ENCODE peak calls at places on chromosomes 5 and 9, in seven cellular contexts. One of them, this sample, is unnamed.

GRCh38 chr5:74631088-74631960 is 9.2 kb downstream of the ENC1 start:
- DNase-seq in fibroblast of lung: peak; percentile 71
- DNase-seq in psoas muscle: no peak
- DNase-seq in HCT116: no peak
- DNase-seq in thyroid gland: peak; percentile 6
- DNase-seq in stomach: no peak
- DNase-seq in activated CD8-positive, alpha-beta T cell treated with anti-CD3 and anti-CD28 coated beads for 36 hours: peak; percentile 50
- DNase-seq in this sample: peak; percentile 92

GRCh38 chr5:171706736-171707440 is 78.7 kb upstream of the SMIM23 start:
- DNase-seq in fibroblast of lung: no peak
- DNase-seq in psoas muscle: no peak
- DNase-seq in HCT116: no peak
- DNase-seq in thyroid gland: no peak
- DNase-seq in stomach: no peak
- DNase-seq in activated CD8-positive, alpha-beta T cell treated with anti-CD3 and anti-CD28 coated beads for 36 hours: no peak
- DNase-seq in this sample: no peak

GRCh38 chr9:1231998-1232919 is 182.1 kb downstream of the DMRT2 start:
- DNase-seq in fibroblast of lung: peak; percentile 92
- DNase-seq in psoas muscle: peak; percentile 76
- DNase-seq in HCT116: no peak
- DNase-seq in thyroid gland: peak; percentile 71
- DNase-seq in stomach: peak; percentile 85
- DNase-seq in activated CD8-positive, alpha-beta T cell treated with anti-CD3 and anti-CD28 coated beads for 36 hours: no peak
- DNase-seq in this sample: no peak

GRCh38 chr5:83553000-83553486 is 81.5 kb downstream of the VCAN start:
- DNase-seq in fibroblast of lung: peak; percentile 57
- DNase-seq in psoas muscle: peak; percentile 43
- DNase-seq in HCT116: no peak
- DNase-seq in thyroid gland: peak; percentile 5
- DNase-seq in stomach: no peak
- DNase-seq in activated CD8-positive, alpha-beta T cell treated with anti-CD3 and anti-CD28 coated beads for 36 hours: no peak
- DNase-seq in this sample: no peak

GRCh38 chr9:115285806-115286205 is 167.8 kb upstream of the TNC start:
- DNase-seq in fibroblast of lung: no peak
- DNase-seq in psoas muscle: no peak
- DNase-seq in HCT116: no peak
- DNase-seq in thyroid gland: no peak
- DNase-seq in stomach: no peak
- DNase-seq in activated CD8-positive, alpha-beta T cell treated with anti-CD3 and anti-CD28 coated beads for 36 hours: no peak
- DNase-seq in this sample: no peak

GRCh38 chr5:137167187-137167586 is 331.9 kb downstream of the SPOCK1 start:
- DNase-seq in fibroblast of lung: no peak
- DNase-seq in psoas muscle: no peak
- DNase-seq in HCT116: no peak
- DNase-seq in thyroid gland: no peak
- DNase-seq in stomach: no peak
- DNase-seq in activated CD8-positive, alpha-beta T cell treated with anti-CD3 and anti-CD28 coated beads for 36 hours: no peak
- DNase-seq in this sample: no peak

GRCh38 chr5:89769975-89770374 is 639.6 kb downstream of the CETN3 start:
- DNase-seq in fibroblast of lung: peak; percentile 4
- DNase-seq in psoas muscle: no peak
- DNase-seq in HCT116: peak; percentile 2
- DNase-seq in thyroid gland: no peak
- DNase-seq in stomach: no peak
- DNase-seq in activated CD8-positive, alpha-beta T cell treated with anti-CD3 and anti-CD28 coated beads for 36 hours: no peak
- DNase-seq in this sample: peak; percentile 2

GRCh38 chr9:77177894-77178794 is 810 bp downstream of the VPS13A start:
- DNase-seq in fibroblast of lung: peak; percentile 38
- DNase-seq in psoas muscle: peak; percentile 75
- DNase-seq in HCT116: no peak
- DNase-seq in thyroid gland: peak; percentile 58
- DNase-seq in stomach: peak; percentile 44
- DNase-seq in activated CD8-positive, alpha-beta T cell treated with anti-CD3 and anti-CD28 coated beads for 36 hours: peak; percentile 62
- DNase-seq in this sample: peak; percentile 68

GRCh38 chr5:131521252-131521651 is 113.8 kb downstream of the RAPGEF6 start:
- DNase-seq in fibroblast of lung: no peak
- DNase-seq in psoas muscle: no peak
- DNase-seq in HCT116: no peak
- DNase-seq in thyroid gland: no peak
- DNase-seq in stomach: no peak
- DNase-seq in activated CD8-positive, alpha-beta T cell treated with anti-CD3 and anti-CD28 coated beads for 36 hours: no peak
- DNase-seq in this sample: no peak

GRCh38 chr5:59393585-59394289 is 499.8 kb downstream of the PDE4D start:
- DNase-seq in fibroblast of lung: no peak
- DNase-seq in psoas muscle: no peak
- DNase-seq in HCT116: no peak
- DNase-seq in thyroid gland: no peak
- DNase-seq in stomach: no peak
- DNase-seq in activated CD8-positive, alpha-beta T cell treated with anti-CD3 and anti-CD28 coated beads for 36 hours: no peak
- DNase-seq in this sample: peak; percentile 1

GRCh38 chr9:89739531-89740315 is 134.9 kb downstream of the GADD45G start:
- DNase-seq in fibroblast of lung: no peak
- DNase-seq in psoas muscle: no peak
- DNase-seq in HCT116: no peak
- DNase-seq in thyroid gland: no peak
- DNase-seq in stomach: no peak
- DNase-seq in activated CD8-positive, alpha-beta T cell treated with anti-CD3 and anti-CD28 coated beads for 36 hours: peak; percentile 26
- DNase-seq in this sample: peak; percentile 43

GRCh38 chr5:138461343-138462125 is 3.7 kb upstream of the EGR1 start:
- DNase-seq in fibroblast of lung: peak; percentile 52
- DNase-seq in psoas muscle: peak; percentile 44
- DNase-seq in HCT116: no peak
- DNase-seq in thyroid gland: no peak
- DNase-seq in stomach: peak; percentile 35
- DNase-seq in activated CD8-positive, alpha-beta T cell treated with anti-CD3 and anti-CD28 coated beads for 36 hours: no peak
- DNase-seq in this sample: no peak

GRCh38 chr9:133992780-133993634 is 883 bp upstream of the VAV2 start:
- DNase-seq in fibroblast of lung: peak; percentile 89
- DNase-seq in psoas muscle: peak; percentile 89
- DNase-seq in HCT116: peak; percentile 43
- DNase-seq in thyroid gland: peak; percentile 83
- DNase-seq in stomach: peak; percentile 79
- DNase-seq in activated CD8-positive, alpha-beta T cell treated with anti-CD3 and anti-CD28 coated beads for 36 hours: peak; percentile 80
- DNase-seq in this sample: peak; percentile 86

GRCh38 chr9:5441043-5441442 is 3.3 kb upstream of the PLGRKT start:
- DNase-seq in fibroblast of lung: peak; percentile 76
- DNase-seq in psoas muscle: no peak
- DNase-seq in HCT116: no peak
- DNase-seq in thyroid gland: no peak
- DNase-seq in stomach: no peak
- DNase-seq in activated CD8-positive, alpha-beta T cell treated with anti-CD3 and anti-CD28 coated beads for 36 hours: no peak
- DNase-seq in this sample: no peak

GRCh38 chr5:169415351-169415750 is 114.4 kb upstream of the SLIT3 start:
- DNase-seq in fibroblast of lung: no peak
- DNase-seq in psoas muscle: no peak
- DNase-seq in HCT116: no peak
- DNase-seq in thyroid gland: no peak
- DNase-seq in stomach: no peak
- DNase-seq in activated CD8-positive, alpha-beta T cell treated with anti-CD3 and anti-CD28 coated beads for 36 hours: no peak
- DNase-seq in this sample: no peak

GRCh38 chr5:43045236-43045635 is 5.1 kb upstream of the ANXA2R start:
- DNase-seq in fibroblast of lung: no peak
- DNase-seq in psoas muscle: no peak
- DNase-seq in HCT116: no peak
- DNase-seq in thyroid gland: no peak
- DNase-seq in stomach: no peak
- DNase-seq in activated CD8-positive, alpha-beta T cell treated with anti-CD3 and anti-CD28 coated beads for 36 hours: no peak
- DNase-seq in this sample: no peak

GRCh38 chr9:27414215-27414731 is 109.8 kb upstream of the IFNK start:
- DNase-seq in fibroblast of lung: peak; percentile 76
- DNase-seq in psoas muscle: peak; percentile 56
- DNase-seq in HCT116: no peak
- DNase-seq in thyroid gland: no peak
- DNase-seq in stomach: peak; percentile 32
- DNase-seq in activated CD8-positive, alpha-beta T cell treated with anti-CD3 and anti-CD28 coated beads for 36 hours: no peak
- DNase-seq in this sample: no peak

GRCh38 chr5:58080573-58080972 is 379.3 kb downstream of the PLK2 start:
- DNase-seq in fibroblast of lung: peak; percentile 30
- DNase-seq in psoas muscle: no peak
- DNase-seq in HCT116: no peak
- DNase-seq in thyroid gland: no peak
- DNase-seq in stomach: no peak
- DNase-seq in activated CD8-positive, alpha-beta T cell treated with anti-CD3 and anti-CD28 coated beads for 36 hours: no peak
- DNase-seq in this sample: no peak

GRCh38 chr9:2018162-2018643 is 3.1 kb downstream of the SMARCA2 start:
- DNase-seq in fibroblast of lung: no peak
- DNase-seq in psoas muscle: no peak
- DNase-seq in HCT116: no peak
- DNase-seq in thyroid gland: no peak
- DNase-seq in stomach: no peak
- DNase-seq in activated CD8-positive, alpha-beta T cell treated with anti-CD3 and anti-CD28 coated beads for 36 hours: no peak
- DNase-seq in this sample: no peak

GRCh38 chr5:132684496-132684895 is 10.7 kb downstream of the IL4 start:
- DNase-seq in fibroblast of lung: no peak
- DNase-seq in psoas muscle: no peak
- DNase-seq in HCT116: no peak
- DNase-seq in thyroid gland: no peak
- DNase-seq in stomach: no peak
- DNase-seq in activated CD8-positive, alpha-beta T cell treated with anti-CD3 and anti-CD28 coated beads for 36 hours: no peak
- DNase-seq in this sample: no peak

GRCh38 chr9:78713746-78714405 is 417.0 kb downstream of the PSAT1 start:
- DNase-seq in fibroblast of lung: no peak
- DNase-seq in psoas muscle: no peak
- DNase-seq in HCT116: no peak
- DNase-seq in thyroid gland: no peak
- DNase-seq in stomach: no peak
- DNase-seq in activated CD8-positive, alpha-beta T cell treated with anti-CD3 and anti-CD28 coated beads for 36 hours: no peak
- DNase-seq in this sample: no peak

GRCh38 chr9:128921881-128922763 is 1.3 kb downstream of the PHYHD1 start:
- DNase-seq in fibroblast of lung: peak; percentile 67
- DNase-seq in psoas muscle: peak; percentile 78
- DNase-seq in HCT116: no peak
- DNase-seq in thyroid gland: peak; percentile 71
- DNase-seq in stomach: peak; percentile 55
- DNase-seq in activated CD8-positive, alpha-beta T cell treated with anti-CD3 and anti-CD28 coated beads for 36 hours: peak; percentile 53
- DNase-seq in this sample: no peak

GRCh38 chr9:78130004-78130403 is 98.4 kb upstream of the GNAQ start:
- DNase-seq in fibroblast of lung: peak; percentile 53
- DNase-seq in psoas muscle: no peak
- DNase-seq in HCT116: peak; percentile 56
- DNase-seq in thyroid gland: peak; percentile 11
- DNase-seq in stomach: no peak
- DNase-seq in activated CD8-positive, alpha-beta T cell treated with anti-CD3 and anti-CD28 coated beads for 36 hours: peak; percentile 9
- DNase-seq in this sample: no peak

GRCh38 chr5:175472378-175472777 is 6.0 kb upstream of the SFXN1 start:
- DNase-seq in fibroblast of lung: no peak
- DNase-seq in psoas muscle: no peak
- DNase-seq in HCT116: no peak
- DNase-seq in thyroid gland: no peak
- DNase-seq in stomach: no peak
- DNase-seq in activated CD8-positive, alpha-beta T cell treated with anti-CD3 and anti-CD28 coated beads for 36 hours: no peak
- DNase-seq in this sample: no peak

DNA sequence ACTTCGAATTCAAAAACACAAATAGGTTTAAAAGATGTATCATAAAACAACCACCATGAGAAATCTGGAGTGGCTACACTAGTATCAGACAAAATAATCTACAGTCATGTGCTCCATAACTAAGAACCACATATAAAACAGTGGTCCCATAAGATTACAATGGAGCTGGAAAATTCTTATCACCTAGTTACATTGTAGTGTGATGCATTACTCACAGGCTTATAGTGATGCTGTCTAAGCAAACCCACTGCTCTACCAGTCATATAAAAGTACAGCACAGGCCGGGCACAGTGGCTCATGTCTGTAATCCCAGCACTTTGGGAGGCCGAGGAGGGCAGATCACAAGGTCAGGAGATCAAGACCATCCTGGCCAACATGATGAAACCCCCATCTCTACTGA is 160.1 kb downstream of the ROR2 start:
- DNase-seq in fibroblast of lung: no peak
- DNase-seq in psoas muscle: no peak
- DNase-seq in HCT116: no peak
- DNase-seq in thyroid gland: no peak
- DNase-seq in stomach: no peak
- DNase-seq in activated CD8-positive, alpha-beta T cell treated with anti-CD3 and anti-CD28 coated beads for 36 hours: no peak
- DNase-seq in this sample: no peak
- TF ChIP-seq CTCF in fibroblast of lung: no peak
- TF ChIP-seq CTCF in psoas muscle: no peak
- TF ChIP-seq CTCF in HCT116: no peak
- TF ChIP-seq CTCF in thyroid gland: no peak
- TF ChIP-seq CTCF in stomach: no peak
- TF ChIP-seq CTCF in activated CD8-positive, alpha-beta T cell treated with anti-CD3 and anti-CD28 coated beads for 36 hours: no peak
- TF ChIP-seq CTCF in this sample: no peak

GRCh38 chr5:149759986-149760699 is 30.0 kb downstream of the PPARGC1B start:
- DNase-seq in fibroblast of lung: no peak
- DNase-seq in psoas muscle: no peak
- DNase-seq in HCT116: no peak
- DNase-seq in thyroid gland: no peak
- DNase-seq in stomach: no peak
- DNase-seq in activated CD8-positive, alpha-beta T cell treated with anti-CD3 and anti-CD28 coated beads for 36 hours: no peak
- DNase-seq in this sample: no peak
- TF ChIP-seq CTCF in fibroblast of lung: peak; percentile 13
- TF ChIP-seq CTCF in psoas muscle: no peak
- TF ChIP-seq CTCF in HCT116: no peak
- TF ChIP-seq CTCF in thyroid gland: no peak
- TF ChIP-seq CTCF in stomach: no peak
- TF ChIP-seq CTCF in activated CD8-positive, alpha-beta T cell treated with anti-CD3 and anti-CD28 coated beads for 36 hours: no peak
- TF ChIP-seq CTCF in this sample: no peak

DNA sequence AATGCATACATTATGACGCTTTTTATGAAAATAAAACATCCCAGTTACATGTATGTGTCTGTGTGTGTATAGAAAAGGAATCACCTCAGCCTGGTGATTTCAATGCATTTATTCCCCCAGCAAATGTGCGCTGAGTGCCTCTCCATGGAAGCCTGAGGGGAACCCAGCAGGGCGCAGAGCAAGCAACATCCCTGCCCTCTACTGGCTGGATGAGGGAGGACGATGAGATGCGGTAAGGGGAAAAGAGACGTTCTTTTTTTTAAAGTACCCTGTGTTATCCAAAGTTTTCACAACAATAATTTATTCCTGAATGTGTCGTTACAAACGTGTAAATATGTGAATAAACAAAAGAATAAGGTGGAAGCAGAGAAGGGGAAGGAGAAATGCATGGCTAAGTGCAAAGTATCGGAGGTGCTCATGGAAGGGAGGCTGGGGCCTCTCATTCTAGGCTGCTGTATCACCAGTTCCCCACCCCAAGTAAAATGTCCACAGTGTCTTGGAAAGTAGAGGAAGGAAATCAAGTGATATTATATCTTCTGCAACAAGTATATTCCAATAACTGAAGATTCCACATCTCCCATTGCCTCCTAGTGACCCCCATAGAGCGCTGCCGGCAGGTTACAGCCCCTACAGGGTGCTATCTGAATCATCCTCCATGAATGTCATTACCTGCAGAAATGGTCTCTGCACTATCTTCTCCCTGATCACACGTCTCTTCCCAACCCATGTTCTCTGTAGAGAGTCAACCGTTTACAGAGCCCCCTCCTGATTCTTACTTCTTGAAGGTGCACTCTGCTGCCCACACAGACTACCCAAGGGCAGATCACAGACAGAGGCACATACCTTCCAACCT is 13.0 kb upstream of the ABLIM3 start:
- DNase-seq in fibroblast of lung: peak; percentile 51
- DNase-seq in psoas muscle: no peak
- DNase-seq in HCT116: no peak
- DNase-seq in thyroid gland: peak; percentile 8
- DNase-seq in stomach: no peak
- DNase-seq in activated CD8-positive, alpha-beta T cell treated with anti-CD3 and anti-CD28 coated beads for 36 hours: peak; percentile 34
- DNase-seq in this sample: peak; percentile 17
- TF ChIP-seq CTCF in fibroblast of lung: peak; percentile 88
- TF ChIP-seq CTCF in psoas muscle: peak; percentile 53
- TF ChIP-seq CTCF in HCT116: peak; percentile 87
- TF ChIP-seq CTCF in thyroid gland: no peak
- TF ChIP-seq CTCF in stomach: peak; percentile 42
- TF ChIP-seq CTCF in activated CD8-positive, alpha-beta T cell treated with anti-CD3 and anti-CD28 coated beads for 36 hours: peak; percentile 80
- TF ChIP-seq CTCF in this sample: peak; percentile 63

GRCh38 chr5:53991942-53992341 is 318.4 kb downstream of the ARL15 start:
- DNase-seq in fibroblast of lung: peak; percentile 15
- DNase-seq in psoas muscle: no peak
- DNase-seq in HCT116: no peak
- DNase-seq in thyroid gland: no peak
- DNase-seq in stomach: no peak
- DNase-seq in activated CD8-positive, alpha-beta T cell treated with anti-CD3 and anti-CD28 coated beads for 36 hours: peak; percentile 6
- DNase-seq in this sample: peak; percentile 16
- TF ChIP-seq CTCF in fibroblast of lung: peak; percentile 23
- TF ChIP-seq CTCF in psoas muscle: peak; percentile 46
- TF ChIP-seq CTCF in HCT116: peak; percentile 69
- TF ChIP-seq CTCF in thyroid gland: no peak
- TF ChIP-seq CTCF in stomach: peak; percentile 10
- TF ChIP-seq CTCF in activated CD8-positive, alpha-beta T cell treated with anti-CD3 and anti-CD28 coated beads for 36 hours: peak; percentile 28
- TF ChIP-seq CTCF in this sample: peak; percentile 31